ENCODE peak calls at places on chromosomes 12 and 14, in nine cellular contexts. A is left ventricle myocardium inferior; R is GM10248; E is ovary; G is AG10803; F is testis; C is activated CD8-positive, alpha-beta T cell treated with anti-CD3 and anti-CD28 coated beads for 36 hours; V is A549; O is lung. H is an unnamed sample.
A peak's percentile ranks its signal among the peaks of the same experiment; 100 is the strongest.

GRCh38 chr14:80150301-80150700 is 61.0 kb downstream of the DIO2 start:
- DNase-seq in A (no peak), R (no peak), E (no peak), G (no peak), F (no peak), C (no peak), V (no peak), O (no peak), H (no peak)

GRCh38 chr12:39685854-39686608 is 66.4 kb upstream of the ABCD2 start:
- DNase-seq in A (no peak), R (no peak), E (no peak), G (no peak), F (no peak), C (peak; percentile 32), V (no peak), O (no peak), H (no peak)

GRCh38 chr14:65369560-65369959 is 43.0 kb upstream of the FUT8 start:
- DNase-seq in A (no peak), R (no peak), E (no peak), G (no peak), F (no peak), C (peak; percentile 55), V (no peak), O (no peak), H (no peak)

GRCh38 chr14:102911541-102911951 is 10.9 kb upstream of the AMN start:
- DNase-seq in A (no peak), R (no peak), E (no peak), G (no peak), F (no peak), C (no peak), V (no peak), O (no peak), H (no peak)

GRCh38 chr14:45140661-45141187 is 5.0 kb downstream of the FANCM start:
- DNase-seq in A (no peak), R (no peak), E (no peak), G (no peak), F (no peak), C (no peak), V (no peak), O (no peak), H (no peak)

GRCh38 chr12:13365782-13366366 is 169.3 kb downstream of the EMP1 start:
- DNase-seq in A (peak; percentile 34), R (no peak), E (no peak), G (no peak), F (no peak), C (no peak), V (no peak), O (no peak), H (no peak)

GRCh38 chr12:28742791-28743190 is 406.3 kb upstream of the FAR2 start:
- DNase-seq in A (no peak), R (no peak), E (no peak), G (no peak), F (no peak), C (no peak), V (no peak), O (no peak), H (no peak)

GRCh38 chr14:62409909-62410308 is 635.3 kb downstream of the KCNH5 start:
- DNase-seq in A (no peak), R (no peak), E (no peak), G (peak; percentile 50), F (no peak), C (no peak), V (no peak), O (no peak), H (no peak)

GRCh38 chr12:4794503-4794902 is 74.3 kb downstream of the GALNT8 start:
- DNase-seq in A (no peak), R (no peak), E (no peak), G (no peak), F (no peak), C (no peak), V (no peak), O (no peak), H (no peak)

GRCh38 chr12:100326208-100326607 is 30.7 kb upstream of the SLC17A8 start:
- DNase-seq in A (no peak), R (no peak), E (no peak), G (no peak), F (no peak), C (no peak), V (no peak), O (no peak), H (no peak)

GRCh38 chr14:68939893-68940613 is 39.0 kb downstream of the ACTN1 start:
- DNase-seq in A (peak; percentile 80), R (no peak), E (peak; percentile 33), G (peak; percentile 97), F (peak; percentile 51), C (peak; percentile 48), V (peak; percentile 82), O (no peak), H (no peak)

GRCh38 chr14:47044841-47045240 is 393.3 kb upstream of the RPL10L start:
- DNase-seq in A (no peak), R (no peak), E (no peak), G (no peak), F (no peak), C (no peak), V (no peak), O (peak; percentile 35), H (no peak)

GRCh38 chr14:102776761-102777710 is at the start of gene TRAF3:
- DNase-seq in A (peak; percentile 71), R (peak; percentile 94), E (peak; percentile 56), G (peak; percentile 69), F (peak; percentile 70), C (peak; percentile 77), V (peak; percentile 81), O (peak; percentile 62), H (peak; percentile 94)

GRCh38 chr14:24058951-24059475 is 7.2 kb downstream of the CARMIL3 start:
- DNase-seq in A (no peak), R (no peak), E (no peak), G (no peak), F (no peak), C (no peak), V (no peak), O (no peak), H (no peak)

DNA sequence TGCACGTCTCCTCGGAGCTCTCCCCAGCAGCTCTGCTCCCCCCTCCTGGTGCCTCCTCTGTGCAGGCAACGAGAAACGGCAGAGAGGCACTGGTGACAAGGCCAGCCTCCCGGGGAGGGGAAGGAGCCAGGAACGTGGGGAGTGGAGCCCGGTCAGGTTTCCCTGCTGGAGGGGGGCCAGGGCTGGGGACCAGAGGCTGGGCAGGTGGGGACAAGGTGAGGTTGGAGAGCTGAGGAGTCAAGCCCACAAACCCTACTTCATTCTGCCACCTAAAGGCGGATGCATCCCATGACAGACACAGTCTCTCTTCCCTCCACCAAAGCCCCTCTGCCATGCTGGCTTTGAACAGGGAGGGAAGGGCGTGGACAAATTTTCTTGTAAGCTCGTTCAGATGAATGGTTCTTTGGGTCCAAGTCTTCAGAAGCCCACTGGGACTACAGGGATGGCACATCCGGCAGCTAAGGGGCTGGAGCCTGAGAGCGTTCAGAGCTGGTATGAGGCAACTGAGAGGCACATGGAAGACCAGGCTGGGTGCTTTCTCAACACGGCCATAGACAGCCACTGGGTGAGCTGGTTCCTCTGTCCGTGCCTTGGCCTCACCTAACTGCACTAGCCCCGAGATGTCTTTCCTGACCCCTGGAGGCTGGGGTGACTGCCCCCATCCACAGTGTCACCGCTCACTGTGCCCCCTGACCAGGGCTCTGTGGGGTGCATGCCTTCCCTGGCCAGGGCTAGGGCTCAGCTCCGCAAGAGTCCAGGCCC is 105.9 kb downstream of the RBM19 start:
- DNase-seq in A (no peak), R (no peak), E (no peak), G (no peak), F (no peak), C (no peak), V (no peak), O (no peak), H (no peak)
- TF ChIP-seq CTCF in A (peak; percentile 18), R (no peak), E (no peak), G (no peak), F (no peak), C (no peak), V (no peak), O (no peak), H (no peak)

DNA sequence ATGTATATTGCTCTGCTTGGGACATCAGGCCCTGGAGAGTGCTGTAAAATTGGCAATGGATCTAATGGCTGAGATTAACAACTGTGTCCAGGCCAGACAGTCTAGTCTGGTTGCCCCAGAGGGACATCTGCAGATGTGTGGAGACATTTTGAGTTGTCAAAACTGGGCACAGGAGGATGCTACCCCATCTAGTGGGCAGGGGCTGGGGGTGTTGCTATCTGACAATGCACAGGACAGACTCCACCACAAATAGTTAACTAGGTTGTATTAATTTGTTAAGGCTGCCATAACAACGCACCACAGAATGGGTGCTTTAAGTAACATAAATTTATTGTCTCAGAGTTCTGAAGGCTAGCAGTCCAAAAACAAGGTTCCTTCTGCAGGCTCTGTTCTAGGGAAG is 302.5 kb upstream of the AMIGO2 start:
- DNase-seq in A (no peak), R (no peak), E (no peak), G (no peak), F (no peak), C (peak; percentile 40), V (no peak), O (no peak), H (no peak)
- TF ChIP-seq CTCF in A (no peak), R (no peak), E (no peak), G (no peak), F (no peak), C (no peak), V (no peak), O (no peak), H (no peak)

GRCh38 chr12:57993030-57993429 is 51.7 kb downstream of the ATP23 start:
- DNase-seq in A (no peak), R (no peak), E (no peak), G (peak; percentile 3), F (no peak), C (no peak), V (peak; percentile 10), O (no peak), H (no peak)
- TF ChIP-seq CTCF in A (no peak), R (no peak), E (no peak), G (peak; percentile 35), F (no peak), C (no peak), V (peak; percentile 46), O (no peak), H (no peak)

GRCh38 chr12:123991402-123991951 is 18.5 kb downstream of the ZNF664 start:
- DNase-seq in A (no peak), R (no peak), E (no peak), G (peak; percentile 31), F (no peak), C (no peak), V (no peak), O (no peak), H (no peak)
- TF ChIP-seq CTCF in A (no peak), R (no peak), E (no peak), G (no peak), F (no peak), C (no peak), V (no peak), O (no peak), H (no peak)